ENCODE peak calls at places on chromosomes 16 and 17, in seven cellular contexts. One of them, this sample, is unnamed.

GRCh38 chr17:9912146-9913099 is 7.4 kb upstream of the RCVRN start:
- DNase-seq in AG04449: no peak
- DNase-seq in hippocampal formation: no peak
- DNase-seq in adipocyte: no peak
- DNase-seq in cardiac muscle cell: no peak
- DNase-seq in T-helper 1 cell: no peak
- DNase-seq in foreskin fibroblast: no peak
- DNase-seq in this sample: no peak

GRCh38 chr17:57636985-57637667 is 108.0 kb downstream of the CCDC182 start:
- DNase-seq in AG04449: no peak
- DNase-seq in hippocampal formation: no peak
- DNase-seq in adipocyte: no peak
- DNase-seq in cardiac muscle cell: no peak
- DNase-seq in T-helper 1 cell: no peak
- DNase-seq in foreskin fibroblast: peak
- DNase-seq in this sample: no peak

GRCh38 chr16:84720180-84720579 is 20.4 kb downstream of the USP10 start:
- DNase-seq in AG04449: no peak
- DNase-seq in hippocampal formation: no peak
- DNase-seq in adipocyte: peak
- DNase-seq in cardiac muscle cell: no peak
- DNase-seq in T-helper 1 cell: no peak
- DNase-seq in foreskin fibroblast: peak
- DNase-seq in this sample: no peak

GRCh38 chr17:50129946-50130777 is at the start of gene SAMD14:
- DNase-seq in AG04449: no peak
- DNase-seq in hippocampal formation: no peak
- DNase-seq in adipocyte: peak
- DNase-seq in cardiac muscle cell: no peak
- DNase-seq in T-helper 1 cell: peak
- DNase-seq in foreskin fibroblast: peak
- DNase-seq in this sample: no peak

GRCh38 chr17:48577946-48578615 is at the start of gene HOXB4:
- DNase-seq in AG04449: no peak
- DNase-seq in hippocampal formation: no peak
- DNase-seq in adipocyte: no peak
- DNase-seq in cardiac muscle cell: no peak
- DNase-seq in T-helper 1 cell: peak
- DNase-seq in foreskin fibroblast: no peak
- DNase-seq in this sample: no peak

GRCh38 chr16:81712681-81713080 is 66.4 kb upstream of the PLCG2 start:
- DNase-seq in AG04449: no peak
- DNase-seq in hippocampal formation: no peak
- DNase-seq in adipocyte: no peak
- DNase-seq in cardiac muscle cell: no peak
- DNase-seq in T-helper 1 cell: no peak
- DNase-seq in foreskin fibroblast: no peak
- DNase-seq in this sample: no peak

GRCh38 chr17:72372185-72372584 is 251.4 kb downstream of the SOX9 start:
- DNase-seq in AG04449: no peak
- DNase-seq in hippocampal formation: no peak
- DNase-seq in adipocyte: no peak
- DNase-seq in cardiac muscle cell: peak
- DNase-seq in T-helper 1 cell: no peak
- DNase-seq in foreskin fibroblast: peak
- DNase-seq in this sample: no peak

GRCh38 chr16:84832488-84833141 is 12.8 kb downstream of the CRISPLD2 start:
- DNase-seq in AG04449: peak
- DNase-seq in hippocampal formation: no peak
- DNase-seq in adipocyte: peak
- DNase-seq in cardiac muscle cell: peak
- DNase-seq in T-helper 1 cell: no peak
- DNase-seq in foreskin fibroblast: peak
- DNase-seq in this sample: peak

GRCh38 chr16:64580558-64580957 is 541.3 kb downstream of the CDH11 start:
- DNase-seq in AG04449: no peak
- DNase-seq in hippocampal formation: no peak
- DNase-seq in adipocyte: no peak
- DNase-seq in cardiac muscle cell: no peak
- DNase-seq in T-helper 1 cell: no peak
- DNase-seq in foreskin fibroblast: no peak
- DNase-seq in this sample: no peak

GRCh38 chr17:38605230-38605851 is 411 bp downstream of the SRCIN1 start:
- DNase-seq in AG04449: no peak
- DNase-seq in hippocampal formation: no peak
- DNase-seq in adipocyte: no peak
- DNase-seq in cardiac muscle cell: no peak
- DNase-seq in T-helper 1 cell: no peak
- DNase-seq in foreskin fibroblast: no peak
- DNase-seq in this sample: no peak

GRCh38 chr17:7858487-7858832 is 657 bp downstream of the CYB5D1 start:
- DNase-seq in AG04449: no peak
- DNase-seq in hippocampal formation: no peak
- DNase-seq in adipocyte: peak
- DNase-seq in cardiac muscle cell: peak
- DNase-seq in T-helper 1 cell: no peak
- DNase-seq in foreskin fibroblast: peak
- DNase-seq in this sample: no peak

This sample was measured in H4.